ENCODE peak calls at places on chromosomes 2 and 18, in seven cellular contexts. D is GM23338, Q is prostate gland, H is suprapubic skin, K is HCT116, E is HepG2, P is HL-60. U is an unnamed sample.

GRCh38 chr18:505483-506122 is 5.1 kb upstream of the COLEC12 start:
- DNase-seq in D (no peak), Q (no peak), H (no peak), K (no peak), E (no peak), P (no peak), U (no peak)

GRCh38 chr18:12336887-12337286 is 28.8 kb downstream of the TUBB6 start:
- DNase-seq in D (peak; percentile 57), Q (no peak), H (no peak), K (no peak), E (peak; percentile 86), P (no peak), U (no peak)

GRCh38 chr2:239466755-239467271 is 66.0 kb upstream of the HDAC4 start:
- DNase-seq in D (no peak), Q (no peak), H (peak; percentile 60), K (no peak), E (no peak), P (no peak), U (no peak)

GRCh38 chr18:72542993-72543361 is 1.2 kb downstream of the CBLN2 start:
- DNase-seq in D (peak; percentile 13), Q (no peak), H (no peak), K (no peak), E (no peak), P (no peak), U (no peak)

GRCh38 chr18:12296087-12296403 is 12.0 kb upstream of the TUBB6 start:
- DNase-seq in D (no peak), Q (no peak), H (peak; percentile 49), K (no peak), E (no peak), P (no peak), U (no peak)

GRCh38 chr2:149658553-149658952 is 71.0 kb upstream of the MMADHC start:
- DNase-seq in D (no peak), Q (no peak), H (no peak), K (no peak), E (no peak), P (no peak), U (no peak)

GRCh38 chr2:46490521-46491141 is 11.3 kb downstream of the TMEM247 start:
- DNase-seq in D (peak; percentile 16), Q (no peak), H (no peak), K (no peak), E (no peak), P (no peak), U (no peak)

GRCh38 chr2:99448556-99448955 is 41.3 kb downstream of the REV1 start:
- DNase-seq in D (no peak), Q (no peak), H (no peak), K (no peak), E (no peak), P (no peak), U (no peak)

GRCh38 chr2:237590272-237591020 is at the start of gene RAB17:
- DNase-seq in D (peak; percentile 47), Q (peak; percentile 63), H (peak; percentile 60), K (peak; percentile 65), E (peak; percentile 90), P (no peak), U (no peak)

GRCh38 chr18:33596178-33596854 is 18.3 kb downstream of the ASXL3 start:
- DNase-seq in D (no peak), Q (no peak), H (no peak), K (no peak), E (no peak), P (no peak), U (no peak)

GRCh38 chr2:179428659-179429058 is 164.0 kb upstream of the SESTD1 start:
- DNase-seq in D (peak; percentile 48), Q (no peak), H (no peak), K (no peak), E (no peak), P (no peak), U (no peak)

GRCh38 chr2:61182059-61182383 is 20.0 kb downstream of the C2orf74 start:
- DNase-seq in D (no peak), Q (no peak), H (no peak), K (no peak), E (no peak), P (no peak), U (no peak)

GRCh38 chr2:105321875-105322646 is 7.5 kb downstream of the TGFBRAP1 start:
- DNase-seq in D (no peak), Q (no peak), H (no peak), K (no peak), E (no peak), P (no peak), U (no peak)

GRCh38 chr2:75896779-75897366 is 186.2 kb upstream of the GCFC2 start:
- DNase-seq in D (peak; percentile 89), Q (no peak), H (no peak), K (no peak), E (peak; percentile 60), P (peak; percentile 50), U (no peak)

GRCh38 chr2:136901732-136902131 is 136.4 kb downstream of the THSD7B start:
- DNase-seq in D (no peak), Q (no peak), H (no peak), K (no peak), E (no peak), P (no peak), U (no peak)

GRCh38 chr2:16561676-16562075 is 104.0 kb downstream of the CYRIA start:
- DNase-seq in D (no peak), Q (no peak), H (no peak), K (no peak), E (no peak), P (no peak), U (no peak)

GRCh38 chr2:203097735-203098134 is 83.1 kb downstream of the NBEAL1 start:
- DNase-seq in D (no peak), Q (no peak), H (no peak), K (peak; percentile 12), E (peak; percentile 36), P (no peak), U (no peak)

DNA sequence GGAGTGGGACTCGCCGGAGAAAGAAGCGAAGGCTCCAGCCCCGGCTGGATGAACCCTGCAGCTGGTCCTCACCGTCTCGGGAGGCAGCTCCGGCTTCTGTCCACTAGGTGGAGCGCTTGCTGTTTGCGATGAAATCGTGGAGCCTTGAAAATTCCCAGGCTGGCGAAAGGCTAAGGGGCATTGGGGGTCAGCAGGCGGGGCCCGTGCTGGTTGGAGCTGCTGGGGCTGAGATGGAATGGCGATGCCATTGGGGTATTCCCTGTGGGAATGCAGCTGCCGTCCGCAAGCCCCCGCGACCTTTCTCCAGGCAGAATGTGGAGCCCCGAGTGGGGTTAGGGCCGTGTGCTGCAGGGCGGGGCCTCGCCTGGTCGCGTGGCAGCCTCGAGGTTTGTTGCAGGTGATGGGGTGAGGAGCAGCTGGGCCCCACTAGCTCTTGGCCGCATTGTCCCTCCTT is 81.4 kb downstream of the RTP5 start:
- DNase-seq in D (peak; percentile 97), Q (peak; percentile 63), H (peak; percentile 84), K (peak; percentile 31), E (peak; percentile 71), P (peak; percentile 69), U (peak; percentile 79)
- TF ChIP-seq POLR2AphosphoS5 in D (no peak), Q (peak; percentile 33), H (no peak), K (no peak), E (no peak), P (no peak), U (no peak)

DNA sequence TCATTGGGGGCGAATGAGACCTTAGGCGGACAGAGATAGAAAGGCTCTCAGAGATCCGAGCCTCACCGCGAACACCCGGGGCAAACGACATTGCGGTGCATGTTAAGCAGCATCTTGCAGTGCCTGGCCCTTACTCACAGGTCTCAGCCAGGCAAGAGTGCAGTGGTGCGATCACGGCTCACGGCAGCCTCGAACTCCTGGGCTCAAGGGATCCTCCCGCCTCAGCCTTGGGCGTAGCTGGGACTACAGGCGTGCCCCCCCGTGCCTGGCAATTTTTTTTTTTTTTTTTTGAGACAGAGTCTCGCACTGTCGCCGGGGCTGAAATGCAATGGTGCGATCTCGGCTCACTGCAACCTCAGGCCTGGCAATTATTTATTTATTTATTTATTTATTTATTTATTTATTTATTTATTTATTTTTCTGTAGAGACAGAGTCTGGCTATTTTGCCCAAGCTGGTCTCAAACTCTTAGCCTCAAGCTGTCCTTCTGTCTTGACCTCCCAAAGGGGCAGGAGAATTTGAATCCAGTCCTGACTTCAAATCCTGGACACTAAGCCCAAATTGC is 1.3 kb downstream of the LAMA3 start:
- DNase-seq in D (peak; percentile 53), Q (no peak), H (no peak), K (no peak), E (no peak), P (no peak), U (no peak)
- H3K4me3 ChIP-seq in D (peak overlapping the region; percentile 68), Q (peak overlapping the region; percentile 50), H (peak overlapping the region; percentile 85), K (no peak overlapping the region), E (no peak overlapping the region), P (no peak overlapping the region), U (peak overlapping the region; percentile 66)

GRCh38 chr2:96276787-96277499 is 10.9 kb downstream of the CIAO1 start:
- DNase-seq in D (no peak), Q (no peak), H (no peak), K (no peak), E (no peak), P (no peak), U (no peak)

GRCh38 chr2:96273763-96274162 is 7.7 kb downstream of the CIAO1 start:
- DNase-seq in D (no peak), Q (no peak), H (no peak), K (no peak), E (peak; percentile 32), P (no peak), U (no peak)

GRCh38 chr2:96271995-96272394 is 6.0 kb downstream of the CIAO1 start:
- DNase-seq in D (no peak), Q (no peak), H (no peak), K (no peak), E (no peak), P (no peak), U (no peak)

DNA sequence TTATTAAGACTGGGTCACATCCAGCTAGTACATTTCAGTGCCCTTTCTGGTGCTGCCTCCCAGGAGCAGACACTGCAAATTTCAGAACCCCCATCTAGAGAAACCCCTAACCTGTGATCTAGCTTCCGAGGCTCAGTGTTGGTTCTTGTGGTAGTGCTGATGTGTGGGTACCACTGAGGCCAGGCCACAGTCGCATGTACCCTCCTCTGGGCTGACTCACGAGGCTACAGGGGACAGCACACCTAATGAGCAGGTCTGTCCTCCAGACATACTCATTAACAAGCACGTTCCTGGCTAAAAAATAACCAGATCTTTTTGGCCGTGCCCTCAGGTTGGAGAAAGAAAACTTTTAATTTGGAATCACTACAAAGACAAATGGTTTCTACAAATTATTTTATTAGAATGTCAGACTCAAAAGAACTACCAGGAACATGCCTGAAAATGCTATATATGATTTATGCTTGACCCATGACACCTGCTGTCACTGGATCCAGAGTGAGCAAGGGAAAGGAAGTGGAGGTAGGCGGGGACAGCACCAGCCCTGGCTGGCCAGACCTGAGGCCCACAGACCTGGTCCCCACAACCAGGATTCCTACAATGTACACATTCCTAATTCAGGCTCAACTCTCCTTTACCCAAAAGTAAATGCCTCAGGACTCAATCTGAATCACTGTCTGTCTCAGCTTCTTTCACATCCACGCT is 8.5 kb downstream of the CIAO1 start:
- DNase-seq in D (no peak), Q (no peak), H (no peak), K (no peak), E (no peak), P (no peak), U (no peak)
- TF ChIP-seq POLR2AphosphoS5 in D (no peak), Q (no peak), H (no peak), K (no peak), E (no peak), P (no peak), U (no peak)

DNA sequence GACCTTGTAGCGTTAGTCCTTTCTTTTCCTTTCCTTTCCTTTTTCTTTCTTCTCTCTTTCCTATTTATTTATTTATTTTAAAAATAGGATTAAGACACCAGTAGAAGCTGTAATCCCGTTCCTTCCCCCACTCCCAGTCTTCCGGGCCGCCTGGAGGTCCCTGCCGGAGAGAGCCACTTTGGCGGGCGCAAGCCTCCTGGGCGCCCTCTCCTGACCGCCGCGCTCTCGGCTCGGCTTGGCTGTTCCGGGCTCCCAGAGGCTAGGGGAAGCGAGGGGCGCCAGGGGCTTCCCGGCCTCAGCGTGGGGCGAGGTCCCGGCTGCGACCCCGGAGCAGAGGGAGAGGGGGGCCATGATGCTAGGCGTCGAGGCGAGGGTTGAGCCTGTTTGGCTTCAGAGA is 10.9 kb downstream of the MEIS1 start:
- DNase-seq in D (peak; percentile 78), Q (no peak), H (no peak), K (no peak), E (no peak), P (no peak), U (no peak)
- H3K4me3 ChIP-seq in D (peak overlapping the region; percentile 59), Q (peak overlapping the region; percentile 31), H (peak overlapping the region; percentile 42), K (no peak overlapping the region), E (no peak overlapping the region), P (no peak overlapping the region), U (peak overlapping the region; percentile 43)